ENCODE peak calls at places on chromosomes 7 and 10, in six cellular contexts. C is tibial artery; Q is adrenal gland; E is CD8-positive, alpha-beta T cell; N is heart right ventricle; D is ascending aorta. P is an unnamed sample.

GRCh38 chr10:8047452-8048280 is 6.8 kb upstream of the GATA3 start:
- DNase-seq in N (no peak), Q (no peak), E (no peak), D (no peak), C (no peak), P (no peak)

GRCh38 chr7:157743781-157744525 is 407.1 kb downstream of the DNAJB6 start:
- DNase-seq in N (no peak), C (no peak), Q (no peak), E (no peak), D (no peak), P (peak; percentile 45)

GRCh38 chr10:43137701-43137970 is 609 bp upstream of the CSGALNACT2 start:
- DNase-seq in D (no peak), Q (peak; percentile 61), E (no peak), N (peak; percentile 45), C (no peak), P (peak; percentile 70)

GRCh38 chr10:114068054-114068707 is 24.5 kb downstream of the ADRB1 start:
- DNase-seq in D (no peak), C (no peak), N (peak; percentile 19), E (no peak), Q (no peak), P (no peak)

GRCh38 chr7:135253851-135254815 is 20.5 kb downstream of the STRA8 start:
- DNase-seq in C (peak; percentile 87), E (no peak), D (peak; percentile 65), Q (peak; percentile 62), N (peak; percentile 65), P (peak; percentile 83)

GRCh38 chr7:137846588-137847417 is at the start of gene DGKI:
- DNase-seq in E (no peak), D (no peak), N (no peak), Q (peak; percentile 24), C (no peak), P (peak; percentile 76)

GRCh38 chr7:112022128-112022527 is 184.1 kb downstream of the DOCK4 start:
- DNase-seq in C (no peak), Q (no peak), N (no peak), E (no peak), D (no peak), P (no peak)

GRCh38 chr10:46553238-46554049 is 3.0 kb downstream of the GPRIN2 start:
- DNase-seq in Q (peak; percentile 16), C (peak; percentile 18), E (peak; percentile 47), N (peak; percentile 3), D (no peak), P (no peak)

GRCh38 chr7:16926283-16926682 is 44.5 kb upstream of the AGR3 start:
- DNase-seq in E (no peak), D (no peak), N (peak; percentile 21), C (peak; percentile 41), Q (no peak), P (no peak)

GRCh38 chr7:96996111-96996936 is 9.0 kb upstream of the DLX6 start:
- DNase-seq in N (no peak), C (no peak), E (no peak), Q (no peak), D (no peak), P (no peak)

GRCh38 chr7:116395125-116395791 is 104.3 kb upstream of the CAV2 start:
- DNase-seq in E (no peak), D (no peak), Q (no peak), N (no peak), C (peak; percentile 23), P (no peak)

GRCh38 chr7:134695321-134695860 is 48.7 kb downstream of the BPGM start:
- DNase-seq in C (no peak), E (no peak), N (no peak), D (no peak), Q (no peak), P (no peak)

GRCh38 chr7:102453319-102453718 is 11.3 kb downstream of the ALKBH4 start:
- DNase-seq in N (no peak), Q (no peak), D (no peak), E (no peak), C (no peak), P (no peak)

GRCh38 chr10:45470098-45471012 is 96.3 kb downstream of the ALOX5 start:
- DNase-seq in E (peak; percentile 67), D (no peak), C (no peak), Q (no peak), N (peak; percentile 20), P (no peak)

GRCh38 chr10:59580257-59580863 is 129.3 kb downstream of the SLC16A9 start:
- DNase-seq in E (no peak), D (no peak), C (no peak), N (no peak), Q (no peak), P (no peak)

GRCh38 chr10:70309661-70310060 is 25.9 kb upstream of the NPFFR1 start:
- DNase-seq in D (no peak), E (no peak), N (no peak), Q (no peak), C (no peak), P (no peak)

GRCh38 chr7:86643478-86644281 is at the start of gene GRM3:
- DNase-seq in N (no peak), Q (peak; percentile 64), C (no peak), E (no peak), D (no peak), P (no peak)

GRCh38 chr10:118626953-118627352 is 31.5 kb upstream of the PRLHR start:
- DNase-seq in E (no peak), C (no peak), D (no peak), Q (no peak), N (no peak), P (no peak)

GRCh38 chr10:1739751-1740150 is 2.4 kb upstream of the ADARB2 start:
- DNase-seq in N (no peak), Q (no peak), D (no peak), E (no peak), C (no peak), P (peak; percentile 51)

DNA sequence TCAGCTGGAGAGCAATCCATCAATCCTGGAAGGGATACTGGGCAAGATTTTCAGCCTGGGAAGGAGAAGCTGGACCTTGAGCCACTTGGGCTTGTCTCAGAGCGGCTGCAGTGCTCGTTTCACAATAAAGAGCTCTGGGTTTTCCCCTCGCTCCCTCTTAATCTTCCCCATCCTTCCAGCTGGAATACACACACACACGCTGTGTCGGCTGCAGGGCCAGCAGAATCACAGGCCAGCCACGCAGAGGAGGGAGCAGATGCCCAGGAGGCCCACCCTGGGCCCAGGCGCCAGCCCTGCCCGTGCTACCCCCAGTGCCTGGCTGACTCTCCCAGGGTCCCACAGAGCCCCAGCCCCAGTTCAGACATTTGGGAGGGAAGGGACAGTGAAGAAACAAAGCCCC is 255.1 kb downstream of the TNS3 start:
- DNase-seq in D (no peak), E (no peak), Q (no peak), C (peak; percentile 60), N (peak; percentile 60), P (no peak)
- H3K27ac ChIP-seq in D (peak overlapping the region; percentile 86), E (no peak overlapping the region), Q (no peak overlapping the region), C (peak overlapping the region; percentile 74), N (peak overlapping the region; percentile 94), P (peak overlapping the region; percentile 73)

DNA sequence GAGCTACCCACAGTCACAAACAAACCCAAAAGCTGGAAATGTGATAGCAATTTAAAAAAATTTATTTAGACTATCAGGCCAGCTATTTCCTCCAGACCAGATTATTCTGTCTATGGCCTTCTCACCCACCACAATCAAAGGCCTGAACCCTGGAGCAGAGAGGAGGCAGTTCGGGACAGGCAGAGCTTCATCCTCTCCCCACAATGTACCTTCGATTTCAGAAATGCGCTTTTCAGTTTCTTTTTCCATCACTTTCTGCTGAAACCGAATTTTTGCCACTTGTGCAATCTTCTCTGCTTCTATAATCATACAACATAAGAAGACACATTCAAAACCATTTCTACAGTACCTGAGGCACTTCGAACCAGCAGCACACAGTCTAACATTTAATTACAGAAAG is 29.9 kb downstream of the ERLIN1 start:
- DNase-seq in Q (no peak), C (no peak), D (no peak), E (no peak), N (no peak), P (no peak)
- H3K36me3 ChIP-seq in Q (no peaks in the 10 kb centered on the region), C (peaks cover 60% of the 10 kb centered on the region), D (peaks cover 60% of the 10 kb centered on the region), E (peaks cover 40% of the 10 kb centered on the region), N (no peaks in the 10 kb centered on the region), P (peaks cover 76% of the 10 kb centered on the region)

GRCh38 chr10:80155696-80156215 is 23.2 kb downstream of the PLAC9 start:
- DNase-seq in E (no peak), N (no peak), D (no peak), C (no peak), Q (no peak), P (no peak)
- H3K4me1 ChIP-seq in E (no peaks in the 10 kb centered on the region), N (peaks cover 42% of the 10 kb centered on the region), D (peaks cover 59% of the 10 kb centered on the region), C (peaks cover 61% of the 10 kb centered on the region), Q (peaks cover 4% of the 10 kb centered on the region), P (peaks cover 31% of the 10 kb centered on the region)

GRCh38 chr10:88971668-88972067 is 18.9 kb upstream of the FAS start:
- DNase-seq in C (no peak), N (no peak), D (no peak), Q (no peak), E (no peak), P (no peak)
- H3K27ac ChIP-seq in C (peak overlapping the region; percentile 81), N (no peak overlapping the region), D (peak overlapping the region; percentile 87), Q (no peak overlapping the region), E (no peak overlapping the region), P (peak overlapping the region; percentile 27)

GRCh38 chr10:98168766-98169165 is 34.3 kb downstream of the R3HCC1L start:
- DNase-seq in D (no peak), C (no peak), N (no peak), E (no peak), Q (no peak), P (no peak)
- H3K36me3 ChIP-seq in D (peaks cover 27% of the 10 kb centered on the region), C (peaks cover 16% of the 10 kb centered on the region), N (no peaks in the 10 kb centered on the region), E (peaks cover 5% of the 10 kb centered on the region), Q (no peaks in the 10 kb centered on the region), P (no peaks in the 10 kb centered on the region)

GRCh38 chr10:100355069-100355468 is 8.0 kb downstream of the SCD start:
- DNase-seq in D (no peak), E (no peak), Q (no peak), N (no peak), C (no peak), P (no peak)
- H3K4me1 ChIP-seq in D (no peaks in the 10 kb centered on the region), E (no peaks in the 10 kb centered on the region), Q (peaks cover 32% of the 10 kb centered on the region), N (peaks cover 22% of the 10 kb centered on the region), C (peaks cover 8% of the 10 kb centered on the region), P (peaks cover 30% of the 10 kb centered on the region)

GRCh38 chr10:52353210-52353609 is 39.1 kb downstream of the DKK1 start:
- DNase-seq in E (no peak), Q (no peak), N (no peak), C (no peak), D (no peak), P (no peak)
- H3K27ac ChIP-seq in E (no peak overlapping the region), Q (no peak overlapping the region), N (no peak overlapping the region), C (no peak overlapping the region), D (no peak overlapping the region), P (no peak overlapping the region)